ENCODE peak calls at places on chromosomes 1 and 21, in nine cellular contexts. Z, O, E, X, G, L, Y, M and T are unnamed samples.

GRCh38 chr1:222880586-222880985 is 65.7 kb downstream of the DISP1 start:
- DNase-seq in Z (peak), O (no peak), E (no peak), X (no peak), G (no peak), L (no peak), Y (no peak), M (no peak), T (no peak)

GRCh38 chr1:225626698-225627097 is 26.2 kb downstream of the ENAH start:
- DNase-seq in Z (no peak), O (no peak), E (no peak), X (no peak), G (no peak), L (no peak), Y (no peak), M (no peak), T (no peak)

GRCh38 chr1:90839323-90839722 is 122.2 kb upstream of the BARHL2 start:
- DNase-seq in Z (no peak), O (no peak), E (no peak), X (no peak), G (no peak), L (no peak), Y (no peak), M (no peak), T (no peak)

GRCh38 chr1:96387785-96388184 is 333.8 kb upstream of the PTBP2 start:
- DNase-seq in Z (no peak), O (no peak), E (no peak), X (no peak), G (no peak), L (no peak), Y (no peak), M (no peak), T (no peak)

GRCh38 chr1:220810179-220810653 is 23.5 kb downstream of the MTARC1 start:
- DNase-seq in Z (peak), O (peak), E (peak), X (peak), G (peak), L (peak), Y (peak), M (peak), T (peak)

GRCh38 chr1:53294557-53294956 is 33.3 kb downstream of the LRP8 start:
- DNase-seq in Z (no peak), O (no peak), E (no peak), X (no peak), G (no peak), L (no peak), Y (no peak), M (no peak), T (no peak)

GRCh38 chr1:154611150-154611865 is 3.3 kb upstream of the ADAR start:
- DNase-seq in Z (no peak), O (no peak), E (no peak), X (no peak), G (peak), L (no peak), Y (no peak), M (no peak), T (no peak)

GRCh38 chr21:21183092-21183491 is 184.9 kb downstream of the NCAM2 start:
- DNase-seq in Z (no peak), O (no peak), E (no peak), X (no peak), G (no peak), L (no peak), Y (no peak), M (no peak), T (no peak)

GRCh38 chr1:3454811-3455618 is 550 bp downstream of the ARHGEF16 start:
- DNase-seq in Z (peak), O (peak), E (no peak), X (no peak), G (peak), L (no peak), Y (no peak), M (no peak), T (no peak)

GRCh38 chr1:101323530-101323929 is 86.7 kb downstream of the S1PR1 start:
- DNase-seq in Z (no peak), O (no peak), E (no peak), X (no peak), G (no peak), L (no peak), Y (no peak), M (no peak), T (no peak)

GRCh38 chr1:8813016-8813763 is 4.2 kb downstream of the RERE start:
- DNase-seq in Z (no peak), O (no peak), E (no peak), X (no peak), G (no peak), L (no peak), Y (no peak), M (no peak), T (no peak)